ENCODE peak calls at places on chromosome 12, in five cellular contexts. D is NT2/D1, X is GM12878, A is HEK293T, N is HepG2. E is an unnamed sample.

GRCh38 chr12:57473392-57473791 is 6.3 kb downstream of the ARHGAP9 start:
- DNase-seq in D (no peak), X (no peak), A (no peak), N (no peak), E (no peak)

GRCh38 chr12:7144414-7145120 is 14.4 kb downstream of the CLSTN3 start:
- DNase-seq in D (no peak), X (no peak), A (peak), N (no peak), E (no peak)

GRCh38 chr12:61536525-61536924 is 723.7 kb upstream of the USP15 start:
- DNase-seq in D (no peak), X (no peak), A (no peak), N (no peak), E (no peak)

GRCh38 chr12:53590661-53591060 is 35.5 kb downstream of the ATF7 start:
- DNase-seq in D (no peak), X (no peak), A (no peak), N (peak), E (no peak)

GRCh38 chr12:11882301-11883019 is 188.3 kb upstream of the BCL2L14 start:
- DNase-seq in D (no peak), X (peak), A (no peak), N (no peak), E (no peak)

GRCh38 chr12:125140918-125141573 is 75.8 kb downstream of the AACS start:
- DNase-seq in D (no peak), X (no peak), A (no peak), N (no peak), E (no peak)

GRCh38 chr12:96414637-96415036 is 14.4 kb upstream of the CDK17 start:
- DNase-seq in D (no peak), X (no peak), A (no peak), N (no peak), E (no peak)

GRCh38 chr12:112965643-112966042 is 12.7 kb upstream of the OAS2 start:
- DNase-seq in D (no peak), X (no peak), A (no peak), N (no peak), E (no peak)

GRCh38 chr12:42332301-42332894 is 6.4 kb downstream of the PPHLN1 start:
- DNase-seq in D (no peak), X (no peak), A (peak), N (peak), E (no peak)

GRCh38 chr12:49233842-49234526 is 30.9 kb upstream of the TUBA1C start:
- DNase-seq in D (no peak), X (peak), A (no peak), N (no peak), E (no peak)

DNA sequence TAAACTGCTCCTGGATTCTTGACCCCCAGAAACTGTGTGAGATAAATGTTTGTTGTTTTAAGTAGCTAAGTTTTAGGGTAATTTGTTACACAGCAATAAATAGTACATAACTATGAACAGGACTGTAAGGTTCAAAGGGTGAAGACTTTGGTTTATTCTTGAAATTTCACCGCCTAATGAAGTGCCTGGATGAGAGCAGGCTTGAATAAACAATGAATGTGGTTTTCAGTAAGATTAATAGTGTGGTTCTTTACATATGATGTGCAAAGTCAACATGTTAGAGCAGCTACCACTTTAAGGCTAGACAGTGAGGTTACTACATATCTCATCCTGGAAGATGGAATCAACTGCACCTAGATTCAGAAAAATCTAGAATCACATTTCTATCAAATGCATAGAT is 145.2 kb upstream of the BTG1 start:
- DNase-seq in D (no peak), X (no peak), A (no peak), N (no peak), E (no peak)
- TF ChIP-seq SUZ12 in D (no peak), X (no peak), A (no peak), N (no peak), E (no peak)

GRCh38 chr12:120866143-120866542 is 38.0 kb downstream of the SPPL3 start:
- DNase-seq in D (no peak), X (no peak), A (no peak), N (no peak), E (no peak)
- TF ChIP-seq SUZ12 in D (no peak), X (no peak), A (no peak), N (no peak), E (no peak)

GRCh38 chr12:123512838-123513665 is 20.5 kb downstream of the RILPL1 start:
- DNase-seq in D (no peak), X (no peak), A (no peak), N (no peak), E (no peak)

GRCh38 chr12:123513805-123514204 is 19.7 kb downstream of the RILPL1 start:
- DNase-seq in D (no peak), X (no peak), A (no peak), N (no peak), E (no peak)

GRCh38 chr12:123520567-123521474 is 12.7 kb downstream of the RILPL1 start:
- DNase-seq in D (no peak), X (no peak), A (no peak), N (no peak), E (no peak)

GRCh38 chr12:123519151-123520001 is 14.1 kb downstream of the RILPL1 start:
- DNase-seq in D (peak), X (no peak), A (no peak), N (peak), E (no peak)

DNA sequence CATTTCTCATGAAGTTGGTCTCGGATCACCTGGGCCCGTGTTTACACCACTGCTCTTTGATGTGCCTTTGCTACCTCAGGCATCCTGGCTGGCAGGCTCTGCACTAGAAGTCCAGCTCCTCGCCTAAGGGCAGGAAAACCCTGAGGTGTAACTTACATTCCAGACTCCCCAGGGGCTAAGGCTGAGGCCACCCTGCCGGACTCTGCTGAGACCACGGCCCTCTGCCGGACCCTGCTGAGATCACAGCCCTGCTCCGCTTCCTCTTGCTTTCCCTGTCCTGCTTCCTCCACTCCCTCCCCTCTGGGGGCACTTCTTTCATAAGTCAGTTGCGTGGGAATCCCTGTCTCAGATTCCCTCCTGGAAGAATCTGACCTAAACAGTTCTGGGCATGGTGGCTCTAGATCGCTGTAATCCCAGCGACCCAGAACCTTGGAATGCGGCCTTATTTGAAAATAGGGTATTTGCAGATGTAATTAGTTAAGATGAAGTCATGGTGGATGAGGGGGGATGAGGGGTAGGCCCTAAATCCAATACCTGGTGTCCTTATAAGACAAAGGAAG is 17.2 kb downstream of the RILPL1 start:
- DNase-seq in D (no peak), X (no peak), A (no peak), N (no peak), E (no peak)
- TF ChIP-seq SUZ12 in D (no peak), X (no peak), A (no peak), N (no peak), E (no peak)

GRCh38 chr12:56038022-56038665 is 3.6 kb upstream of the RPS26 start:
- DNase-seq in D (no peak), X (no peak), A (no peak), N (no peak), E (no peak)
- TF ChIP-seq SUZ12 in D (no peak), X (no peak), A (no peak), N (no peak), E (no peak)

DNA sequence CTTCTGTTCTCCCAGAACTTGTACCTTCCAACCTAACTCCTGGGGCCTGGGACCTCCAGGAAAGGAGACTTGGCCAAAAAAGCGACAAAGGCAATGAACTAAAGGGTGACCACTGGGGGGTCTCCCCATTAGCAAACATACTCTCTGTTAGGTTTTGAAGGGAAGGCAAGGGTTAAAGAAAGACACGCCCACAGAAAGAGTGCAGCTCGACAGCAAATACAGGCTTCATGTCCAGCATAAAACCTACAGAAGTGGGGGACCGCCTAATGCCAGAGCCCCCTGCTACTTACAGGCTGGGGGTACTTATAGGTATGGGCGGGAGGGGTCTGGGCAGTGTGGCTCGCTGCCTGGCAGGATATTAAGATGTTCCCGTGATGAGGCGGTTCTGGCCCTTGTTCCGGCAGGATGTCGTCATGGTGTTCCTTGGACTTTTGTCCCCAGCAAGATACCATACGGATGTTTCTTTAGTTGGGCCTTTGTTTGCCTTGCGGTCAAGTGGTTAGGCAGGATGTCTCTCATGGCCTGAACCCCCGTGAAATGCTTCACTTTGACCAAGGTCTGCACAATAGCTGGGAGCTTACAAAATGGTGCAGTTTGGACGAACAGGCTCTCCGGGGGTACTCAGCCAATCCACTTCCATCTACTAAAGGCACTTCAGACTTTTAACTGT is 53.4 kb downstream of the PRMT8 start:
- DNase-seq in D (no peak), X (no peak), A (no peak), N (peak), E (no peak)
- TF ChIP-seq SUZ12 in D (no peak), X (no peak), A (no peak), N (no peak), E (no peak)

GRCh38 chr12:16475521-16475920 is 128.1 kb downstream of the MGST1 start:
- DNase-seq in D (no peak), X (no peak), A (no peak), N (no peak), E (no peak)
- TF ChIP-seq SUZ12 in D (no peak), X (no peak), A (no peak), N (no peak), E (no peak)

DNA sequence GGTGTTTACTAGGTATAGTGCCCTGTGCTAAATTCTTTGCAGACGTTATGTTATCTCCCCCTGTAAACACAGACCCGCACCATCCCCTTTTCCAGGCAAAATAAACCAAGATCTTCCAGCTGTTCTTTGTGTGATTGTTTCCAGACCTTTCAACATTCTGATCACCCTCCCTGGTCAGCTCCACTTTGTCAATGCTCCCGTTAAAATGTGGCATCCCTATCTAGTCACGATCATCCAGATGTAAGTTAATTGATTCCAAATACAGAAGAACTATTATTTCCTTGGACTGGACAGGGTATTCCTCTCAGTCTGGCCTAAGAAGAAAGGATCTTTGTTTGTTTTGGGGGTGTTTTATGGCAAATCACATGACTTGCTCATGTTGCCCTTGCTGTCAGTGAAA is 127.6 kb upstream of the ARID2 start:
- DNase-seq in D (no peak), X (no peak), A (no peak), N (no peak), E (no peak)
- TF ChIP-seq SUZ12 in D (no peak), X (no peak), A (no peak), N (no peak), E (no peak)

GRCh38 chr12:122204829-122205589 is 1.5 kb downstream of the B3GNT4 start:
- DNase-seq in D (no peak), X (no peak), A (no peak), N (no peak), E (no peak)
- TF ChIP-seq SUZ12 in D (no peak), X (no peak), A (no peak), N (no peak), E (no peak)

E was measured in H1.